ENCODE peak calls at places on chromosomes 11 and 22, in seven cellular contexts. C is right lobe of liver, T is body of pancreas, L is gastrocnemius medialis, K is tibial nerve, F is heart left ventricle, J is adrenal gland. X is an unnamed sample.

GRCh38 chr11:101336858-101337257 is 207.2 kb upstream of the PGR start:
- DNase-seq in T (no peak), L (no peak), F (no peak), K (no peak), J (no peak), C (no peak), X (no peak)

GRCh38 chr11:12585861-12586260 is 88.4 kb upstream of the TEAD1 start:
- DNase-seq in K (no peak), T (peak; percentile 7), L (no peak), F (no peak), C (no peak), J (no peak), X (no peak)

GRCh38 chr22:27780161-27780575 is 21.4 kb downstream of the MN1 start:
- DNase-seq in J (peak; percentile 41), K (no peak), T (no peak), C (no peak), L (no peak), F (peak; percentile 76), X (no peak)

GRCh38 chr11:75031771-75032549 is 43.2 kb downstream of the NEU3 start:
- DNase-seq in F (peak; percentile 76), T (peak; percentile 78), L (peak; percentile 50), C (peak; percentile 83), K (peak; percentile 34), J (peak; percentile 90), X (peak; percentile 52)

GRCh38 chr11:11857769-11858168 is 16.0 kb downstream of the USP47 start:
- DNase-seq in J (no peak), T (no peak), K (no peak), C (no peak), F (no peak), L (no peak), X (no peak)

GRCh38 chr22:50456466-50457234 is 18.2 kb downstream of the SBF1 start:
- DNase-seq in J (no peak), T (no peak), L (no peak), F (no peak), K (no peak), C (no peak), X (no peak)

GRCh38 chr11:131810511-131810910 is 440.1 kb downstream of the NTM start:
- DNase-seq in C (no peak), L (no peak), T (no peak), J (no peak), F (no peak), K (no peak), X (no peak)

GRCh38 chr11:17486666-17487065 is 10.0 kb upstream of the ABCC8 start:
- DNase-seq in C (no peak), J (no peak), K (no peak), L (no peak), T (no peak), F (no peak), X (no peak)

GRCh38 chr11:69692422-69692821 is 11.4 kb downstream of the FGF19 start:
- DNase-seq in C (no peak), L (no peak), F (no peak), J (no peak), K (no peak), T (no peak), X (no peak)

GRCh38 chr11:123653405-123653996 is 923 bp downstream of the SCN3B start:
- DNase-seq in K (no peak), J (no peak), F (no peak), C (no peak), T (no peak), L (no peak), X (no peak)

GRCh38 chr11:76770642-76771445 is 12.3 kb upstream of the TSKU start:
- DNase-seq in C (peak; percentile 75), F (no peak), K (peak; percentile 72), J (no peak), T (peak; percentile 34), L (peak; percentile 58), X (peak; percentile 62)

GRCh38 chr11:65126624-65127274 is 4.6 kb downstream of the MRPL49 start:
- DNase-seq in C (no peak), K (no peak), F (peak; percentile 14), J (peak; percentile 25), T (no peak), L (no peak), X (no peak)

GRCh38 chr11:87603887-87604286 is 566.2 kb downstream of the TMEM135 start:
- DNase-seq in K (no peak), C (no peak), L (peak; percentile 11), T (peak; percentile 76), F (no peak), J (no peak), X (no peak)

GRCh38 chr22:31926969-31927368 is 17.4 kb upstream of the YWHAH start:
- DNase-seq in C (no peak), K (no peak), L (no peak), F (no peak), J (no peak), T (no peak), X (no peak)

GRCh38 chr11:108906826-108907225 is 242.0 kb downstream of the DDX10 start:
- DNase-seq in C (no peak), J (no peak), L (no peak), T (no peak), F (no peak), K (no peak), X (no peak)

GRCh38 chr11:66493124-66493523 is 12.9 kb downstream of the DPP3 start:
- DNase-seq in T (no peak), K (no peak), F (peak; percentile 25), C (no peak), L (no peak), J (no peak), X (no peak)

GRCh38 chr22:33299245-33299956 is 241.2 kb upstream of the SYN3 start:
- DNase-seq in F (no peak), L (no peak), T (no peak), C (no peak), K (no peak), J (no peak), X (no peak)

GRCh38 chr11:131962818-131963217 is 592.4 kb downstream of the NTM start:
- DNase-seq in T (no peak), J (no peak), K (no peak), C (no peak), L (no peak), F (no peak), X (no peak)

GRCh38 chr11:67269401-67270255 is 3.4 kb downstream of the GRK2 start:
- DNase-seq in T (no peak), J (peak; percentile 25), F (peak; percentile 52), C (peak; percentile 29), K (no peak), L (no peak), X (peak; percentile 41)

GRCh38 chr11:117328414-117329010 is 858 bp downstream of the CEP164 start:
- DNase-seq in J (peak; percentile 44), T (peak; percentile 47), L (no peak), C (no peak), K (no peak), F (peak; percentile 55), X (no peak)

GRCh38 chr11:870418-870817 is 27.8 kb downstream of the TSPAN4 start:
- DNase-seq in F (no peak), C (no peak), T (no peak), L (no peak), J (no peak), K (no peak), X (no peak)

GRCh38 chr11:30471244-30471643 is 114.9 kb downstream of the MPPED2 start:
- DNase-seq in C (no peak), T (no peak), F (no peak), K (no peak), L (no peak), J (no peak), X (no peak)

GRCh38 chr11:68455485-68455884 is 5.1 kb upstream of the PPP6R3 start:
- DNase-seq in K (no peak), J (no peak), F (no peak), L (no peak), T (no peak), C (no peak), X (no peak)

GRCh38 chr11:68457898-68458249 is 2.7 kb upstream of the PPP6R3 start:
- DNase-seq in C (no peak), L (no peak), J (no peak), K (no peak), T (no peak), F (no peak), X (no peak)

GRCh38 chr11:68457214-68457897 is 3.2 kb upstream of the PPP6R3 start:
- DNase-seq in T (no peak), F (no peak), K (no peak), C (no peak), J (no peak), L (no peak), X (no peak)

GRCh38 chr11:68450711-68451110 is 9.8 kb upstream of the PPP6R3 start:
- DNase-seq in J (no peak), F (peak; percentile 1), K (no peak), L (no peak), C (no peak), T (no peak), X (peak; percentile 8)

DNA sequence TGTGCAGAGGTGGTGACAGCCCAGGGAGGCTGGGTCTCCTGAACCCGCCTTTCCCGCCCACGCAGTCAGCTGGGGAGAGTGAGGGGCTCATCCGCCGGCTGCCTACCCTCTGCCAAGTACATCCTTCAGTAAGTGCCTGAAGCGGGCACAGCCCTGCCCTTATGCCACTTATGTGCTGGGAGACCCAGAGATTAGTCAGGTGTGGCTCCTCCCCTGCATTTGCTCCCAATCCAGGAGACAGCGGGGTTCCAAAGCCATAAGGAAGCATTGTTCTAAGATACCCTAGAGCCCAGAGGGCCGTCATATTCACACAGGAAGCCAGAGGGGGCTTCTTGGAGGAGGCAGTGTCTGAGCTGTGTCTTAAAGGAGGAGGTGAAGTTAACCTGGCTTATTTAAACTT is 5.8 kb upstream of the PPP6R3 start:
- DNase-seq in L (no peak), C (no peak), F (peak; percentile 14), K (no peak), T (no peak), J (no peak), X (peak; percentile 33)
- H3K4me3 ChIP-seq in L (no peak overlapping the region), C (no peak overlapping the region), F (no peak overlapping the region), K (no peak overlapping the region), T (no peak overlapping the region), J (no peak overlapping the region), X (no peak overlapping the region)

GRCh38 chr22:48876951-48877350 is 950.7 kb downstream of the BRD1 start:
- DNase-seq in C (no peak), L (no peak), J (no peak), T (no peak), F (no peak), K (no peak), X (no peak)
- TF ChIP-seq POLR2A in C (no peak), L (no peak), J (no peak), T (no peak), F (no peak), K (no peak), X (no peak)

GRCh38 chr11:86115542-86116385 is 46.9 kb upstream of the PICALM start:
- DNase-seq in L (no peak), C (no peak), T (no peak), F (no peak), J (no peak), K (no peak), X (no peak)
- TF ChIP-seq CTCF in L (no peak), C (no peak), T (no peak), F (no peak), J (no peak), K (no peak), X (no peak)

DNA sequence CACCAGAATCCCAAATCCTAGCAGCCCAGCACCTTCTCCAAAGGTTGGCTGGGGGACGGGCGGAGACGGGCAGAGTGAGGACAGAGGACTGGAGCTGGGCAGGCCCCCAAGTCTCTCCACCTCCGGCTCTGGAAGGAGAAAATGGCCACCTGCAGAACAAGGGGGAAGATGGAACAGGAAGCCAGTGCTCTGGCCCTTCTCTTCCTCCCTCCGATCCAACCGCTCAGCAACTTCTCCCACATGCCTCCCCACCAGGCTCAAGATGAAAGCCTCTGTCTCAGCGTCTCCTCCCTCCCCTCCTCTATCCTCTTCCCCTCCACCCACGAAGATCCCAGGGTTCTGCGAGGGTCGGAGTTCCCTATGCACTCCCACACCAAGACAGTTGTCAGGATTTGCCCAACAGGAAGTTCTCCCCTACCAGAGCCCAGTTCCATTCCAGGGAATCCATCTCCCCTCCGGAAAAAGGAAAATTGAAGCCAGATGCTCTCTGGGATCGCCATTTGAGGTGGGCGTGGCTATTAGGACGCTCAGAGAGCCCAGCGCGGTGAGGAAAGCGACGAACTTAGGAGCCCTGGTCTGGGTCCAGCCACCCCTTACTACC is 20.0 kb downstream of the ADA2 start:
- DNase-seq in F (peak; percentile 69), T (peak; percentile 34), K (no peak), C (no peak), L (peak; percentile 13), J (peak; percentile 16), X (peak; percentile 41)
- H3K4me3 ChIP-seq in F (peak overlapping the region; percentile 44), T (no peak overlapping the region), K (peak overlapping the region; percentile 48), C (no peak overlapping the region), L (peak overlapping the region; percentile 39), J (no peak overlapping the region), X (peak overlapping the region; percentile 9)

X was measured in ovary.